ENCODE peak calls at places on chromosomes 5 and 9, in eight cellular contexts. N, H, X, T, U, B, J and I are unnamed samples.

GRCh38 chr5:33470544-33470943 is 29.8 kb downstream of the TARS1 start:
- DNase-seq in H (peak), N (peak), J (no peak), X (no peak), B (peak), U (peak), T (peak), I (no peak)

GRCh38 chr5:178625679-178626483 is 969 bp downstream of the CLK4 start:
- DNase-seq in B (no peak), T (no peak), U (no peak), J (no peak), N (peak), X (no peak), H (no peak), I (no peak)

GRCh38 chr9:135075234-135076142 is 12.0 kb upstream of the OLFM1 start:
- DNase-seq in B (no peak), J (no peak), N (peak), U (peak), T (peak), X (no peak), H (no peak), I (no peak)

GRCh38 chr5:32225445-32225844 is 51.3 kb upstream of the GOLPH3 start:
- DNase-seq in H (no peak), T (peak), U (no peak), B (no peak), J (no peak), X (no peak), N (peak), I (no peak)

GRCh38 chr9:80707120-80707519 is 982.2 kb downstream of the TLE1 start:
- DNase-seq in N (peak), H (peak), U (peak), X (no peak), B (no peak), T (no peak), J (no peak), I (no peak)

GRCh38 chr9:70031141-70031545 is 12.5 kb upstream of the MAMDC2 start:
- DNase-seq in H (peak), J (no peak), X (no peak), N (no peak), B (no peak), T (no peak), U (no peak), I (no peak)

GRCh38 chr9:16223074-16223871 is 647.2 kb downstream of the BNC2 start:
- DNase-seq in T (peak), U (no peak), N (no peak), H (no peak), X (no peak), B (no peak), J (no peak), I (no peak)

GRCh38 chr5:167208911-167209310 is 1082.5 kb upstream of the WWC1 start:
- DNase-seq in T (no peak), U (no peak), X (no peak), J (no peak), N (peak), B (no peak), H (peak), I (no peak)

GRCh38 chr5:168468836-168469235 is 17.4 kb upstream of the RARS1 start:
- DNase-seq in H (no peak), N (peak), X (no peak), J (no peak), T (no peak), B (no peak), U (no peak), I (no peak)

GRCh38 chr9:98642661-98643312 is 65.9 kb downstream of the GABBR2 start:
- DNase-seq in U (peak), H (no peak), N (no peak), B (no peak), T (no peak), J (no peak), X (no peak), I (no peak)

GRCh38 chr9:76181020-76181641 is 213.1 kb downstream of the RFK start:
- DNase-seq in U (no peak), N (peak), J (no peak), T (no peak), X (no peak), H (peak), B (peak), I (no peak)

GRCh38 chr9:131840220-131840619 is 100.3 kb upstream of the RAPGEF1 start:
- DNase-seq in B (no peak), T (no peak), U (no peak), N (no peak), H (no peak), J (no peak), X (no peak), I (no peak)